ENCODE peak calls at places on chromosomes 4 and X, in six cellular contexts. S is breast epithelium, D is body of pancreas, C is K562, Y is NB4, I is Peyer's patch. M is an unnamed sample.

GRCh38 chr4:3225946-3226345 is 23.0 kb upstream of the MSANTD1 start:
- DNase-seq in I (peak; percentile 31), D (no peak), Y (no peak), C (no peak), S (no peak), M (no peak)

GRCh38 chr4:117375101-117375500 is 289.7 kb upstream of the TRAM1L1 start:
- DNase-seq in D (no peak), S (no peak), C (no peak), Y (no peak), I (no peak), M (no peak)

GRCh38 chr4:25531272-25531671 is 124.4 kb upstream of the SLC34A2 start:
- DNase-seq in C (no peak), D (no peak), Y (no peak), I (no peak), S (no peak), M (peak; percentile 18)

GRCh38 chrX:82756272-82756671 is 751.8 kb upstream of the POU3F4 start:
- DNase-seq in D (no peak), I (no peak), S (no peak), Y (no peak), C (no peak), M (no peak)

GRCh38 chrX:13599491-13599890 is 30.1 kb downstream of the EGFL6 start:
- DNase-seq in I (no peak), C (no peak), Y (no peak), D (no peak), S (no peak), M (no peak)

GRCh38 chr4:37066149-37066548 is 178.4 kb upstream of the NWD2 start:
- DNase-seq in Y (no peak), I (no peak), D (peak; percentile 44), S (no peak), C (no peak), M (no peak)

GRCh38 chrX:130895299-130895698 is 7.7 kb downstream of the ENOX2 start:
- DNase-seq in S (no peak), I (no peak), Y (no peak), D (no peak), C (no peak), M (no peak)

GRCh38 chr4:186190456-186191265 is 706 bp upstream of the CYP4V2 start:
- DNase-seq in I (no peak), S (peak; percentile 58), D (no peak), C (peak; percentile 56), Y (peak; percentile 84), M (no peak)

GRCh38 chr4:15612136-15612535 is 43.0 kb downstream of the FBXL5 start:
- DNase-seq in S (no peak), I (no peak), C (no peak), D (no peak), Y (no peak), M (no peak)

GRCh38 chrX:38717871-38718270 is 83.4 kb upstream of the MID1IP1 start:
- DNase-seq in Y (peak; percentile 51), S (no peak), C (peak; percentile 55), D (peak; percentile 4), I (no peak), M (no peak)

GRCh38 chrX:68443155-68443868 is 10.0 kb upstream of the OPHN1 start:
- DNase-seq in I (no peak), D (no peak), S (no peak), C (no peak), Y (peak; percentile 12), M (no peak)

GRCh38 chrX:317424-318067 is 1.1 kb downstream of the GTPBP6 start:
- DNase-seq in I (no peak), D (no peak), S (peak; percentile 12), C (peak; percentile 88), Y (peak; percentile 15), M (no peak)
- H3K4me3 ChIP-seq in I (peak overlapping the region; percentile 87), D (no peak overlapping the region), S (peak overlapping the region; percentile 81), C (peak overlapping the region; percentile 75), Y (no peak overlapping the region), M (peak overlapping the region; percentile 92)

DNA sequence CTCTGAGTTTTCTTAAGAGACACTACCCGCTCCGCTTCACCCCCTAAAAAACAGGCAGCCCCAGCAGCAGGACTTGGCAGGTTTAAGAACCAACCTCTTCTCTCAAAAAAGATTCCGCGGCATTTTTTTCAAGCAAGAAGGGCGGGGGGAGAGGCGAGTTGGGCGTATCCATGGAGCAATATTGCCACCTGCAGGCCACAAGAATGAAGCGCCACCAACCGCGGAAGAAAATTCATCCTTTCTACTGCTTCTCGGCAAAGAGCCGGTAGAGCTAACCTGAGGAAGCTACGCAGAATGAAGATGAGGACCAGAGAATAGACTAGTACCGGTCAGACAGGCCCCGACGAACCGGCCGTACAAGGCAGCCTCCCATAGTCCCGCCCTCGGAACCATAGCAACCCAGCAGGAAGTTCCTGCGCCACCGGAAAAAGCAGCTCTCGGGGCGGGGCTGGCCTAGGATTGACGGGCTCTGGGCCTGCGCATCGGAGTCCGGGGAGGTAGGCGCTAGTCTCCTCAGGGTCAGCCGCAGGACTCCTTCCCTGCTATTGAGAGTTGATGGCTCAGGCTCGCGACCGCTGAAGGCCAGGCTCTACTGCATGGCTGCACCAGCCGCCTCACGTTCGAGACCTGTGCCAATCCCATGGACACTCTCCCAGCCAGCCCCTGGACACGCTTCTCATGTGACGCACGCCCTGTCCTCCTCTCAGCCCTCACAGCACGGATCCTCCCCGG is 76.9 kb downstream of the MAGED4 start:
- DNase-seq in D (peak; percentile 95), I (peak; percentile 90), Y (peak; percentile 84), C (peak; percentile 68), S (peak; percentile 88), M (peak; percentile 99)
- TF ChIP-seq POLR2A in D (no peak), I (peak; percentile 17), Y (no peak), C (no peak), S (no peak), M (no peak)

GRCh38 chr4:75724867-75725724 is 719 bp downstream of the USO1 start:
- DNase-seq in D (peak; percentile 82), I (peak; percentile 81), C (peak; percentile 75), Y (peak; percentile 76), S (peak; percentile 72), M (peak; percentile 94)

GRCh38 chr4:75727073-75727472 is 2.7 kb downstream of the USO1 start:
- DNase-seq in S (no peak), Y (no peak), I (no peak), D (no peak), C (no peak), M (no peak)

GRCh38 chr4:75723802-75724065 is 643 bp upstream of the USO1 start:
- DNase-seq in S (no peak), C (no peak), Y (no peak), D (no peak), I (no peak), M (no peak)

GRCh38 chr4:75724066-75724866 is at the start of gene USO1:
- DNase-seq in I (peak; percentile 100), Y (peak; percentile 98), C (peak; percentile 96), D (peak; percentile 99), S (peak; percentile 99), M (peak; percentile 100)

DNA sequence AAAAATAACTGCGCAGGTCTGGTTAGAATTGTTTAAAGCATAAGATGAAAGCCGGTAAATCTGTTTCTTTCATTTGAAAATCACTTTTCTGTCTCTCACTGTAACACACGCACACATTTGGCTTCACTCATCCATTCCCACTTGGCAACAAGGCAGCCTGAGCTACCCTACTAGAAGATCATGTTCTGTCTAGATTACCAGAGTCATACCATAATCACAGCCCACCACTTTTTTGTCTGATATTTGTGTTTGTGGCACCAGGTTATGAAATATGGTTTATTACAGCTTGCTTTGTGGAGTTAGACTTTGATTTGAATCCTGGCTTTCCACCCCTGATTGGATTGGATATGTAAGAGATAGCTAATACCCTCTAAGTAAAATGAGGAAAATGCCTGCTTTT is 2.2 kb downstream of the USO1 start:
- DNase-seq in C (no peak), I (no peak), D (no peak), S (no peak), Y (no peak), M (no peak)
- H3K4me3 ChIP-seq in C (no peak overlapping the region), I (no peak overlapping the region), D (no peak overlapping the region), S (no peak overlapping the region), Y (peak overlapping the region; percentile 3), M (no peak overlapping the region)

GRCh38 chrX:123731258-123731986 is 1.4 kb downstream of the THOC2 start:
- DNase-seq in S (no peak), C (peak; percentile 32), D (no peak), I (peak; percentile 40), Y (peak; percentile 69), M (no peak)

GRCh38 chrX:123736333-123736921 is 3.6 kb upstream of the THOC2 start:
- DNase-seq in S (no peak), I (no peak), D (no peak), Y (no peak), C (no peak), M (no peak)

GRCh38 chrX:123731987-123732678 is 719 bp downstream of the THOC2 start:
- DNase-seq in S (peak; percentile 50), Y (peak; percentile 14), D (peak; percentile 2), I (peak; percentile 53), C (peak; percentile 17), M (no peak)

GRCh38 chrX:123728554-123728953 is 4.3 kb downstream of the THOC2 start:
- DNase-seq in Y (no peak), I (no peak), C (no peak), S (no peak), D (no peak), M (no peak)

GRCh38 chrX:123732679-123733363 is at the start of gene THOC2:
- DNase-seq in D (peak; percentile 87), Y (peak; percentile 93), I (peak; percentile 86), C (peak; percentile 76), S (peak; percentile 77), M (peak; percentile 83)
- TF ChIP-seq POLR2A in D (no peak), Y (peak; percentile 59), I (peak; percentile 30), C (peak; percentile 93), S (no peak), M (no peak)

DNA sequence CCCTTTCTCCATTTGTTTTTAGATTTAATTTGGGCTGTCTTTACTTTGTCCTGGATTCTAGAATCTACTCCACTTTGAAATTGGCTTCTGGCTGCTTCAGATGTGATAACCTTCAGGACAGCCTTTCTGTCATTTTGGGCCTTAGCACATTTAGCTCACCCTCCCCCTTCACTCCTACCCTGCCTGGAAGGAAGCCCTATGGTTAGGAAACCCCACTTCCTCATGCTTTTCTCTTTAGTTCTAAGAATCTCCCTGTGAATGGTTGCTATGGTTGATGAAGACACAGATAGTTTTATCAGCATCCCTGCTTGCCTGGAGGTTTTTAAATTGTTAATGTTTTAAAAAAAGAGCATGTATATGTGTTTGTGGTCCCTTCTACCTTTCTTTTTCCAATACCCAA is 100.7 kb upstream of the PTPN13 start:
- DNase-seq in S (no peak), Y (peak; percentile 56), C (no peak), D (no peak), I (no peak), M (no peak)
- H3K4me3 ChIP-seq in S (no peak overlapping the region), Y (no peak overlapping the region), C (no peak overlapping the region), D (no peak overlapping the region), I (no peak overlapping the region), M (no peak overlapping the region)